ENCODE peak calls at places on chromosomes 5 and 9, in eight cellular contexts. One of them, this sample, is unnamed.

GRCh38 chr9:8351431-8351830 is 551.9 kb upstream of the DMAC1 start:
- DNase-seq in IMR-90: no peak
- DNase-seq in H9: no peak
- DNase-seq in HepG2: no peak
- DNase-seq in AG04449: no peak
- DNase-seq in CD8-positive, alpha-beta T cell: no peak
- DNase-seq in HFF-Myc: no peak
- DNase-seq in bronchial epithelial cell: no peak
- DNase-seq in this sample: no peak

GRCh38 chr5:176737001-176737745 is 73.2 kb upstream of the UNC5A start:
- DNase-seq in HepG2: no peak
- DNase-seq in CD8-positive, alpha-beta T cell: no peak
- DNase-seq in bronchial epithelial cell: no peak
- DNase-seq in IMR-90: no peak
- DNase-seq in H9: peak
- DNase-seq in HFF-Myc: no peak
- DNase-seq in AG04449: no peak
- DNase-seq in this sample: no peak

GRCh38 chr5:56951131-56951945 is 585 bp downstream of the MIER3 start:
- DNase-seq in bronchial epithelial cell: no peak
- DNase-seq in H9: peak
- DNase-seq in HepG2: no peak
- DNase-seq in CD8-positive, alpha-beta T cell: peak
- DNase-seq in AG04449: no peak
- DNase-seq in HFF-Myc: no peak
- DNase-seq in IMR-90: no peak
- DNase-seq in this sample: peak

GRCh38 chr9:1939926-1940368 is 75.2 kb upstream of the SMARCA2 start:
- DNase-seq in HepG2: peak
- DNase-seq in bronchial epithelial cell: peak
- DNase-seq in CD8-positive, alpha-beta T cell: peak
- DNase-seq in AG04449: no peak
- DNase-seq in H9: peak
- DNase-seq in HFF-Myc: no peak
- DNase-seq in IMR-90: peak
- DNase-seq in this sample: no peak

GRCh38 chr9:124281934-124282351 is 24.2 kb downstream of the NEK6 start:
- DNase-seq in HepG2: peak
- DNase-seq in bronchial epithelial cell: no peak
- DNase-seq in AG04449: no peak
- DNase-seq in IMR-90: no peak
- DNase-seq in HFF-Myc: no peak
- DNase-seq in H9: no peak
- DNase-seq in CD8-positive, alpha-beta T cell: no peak
- DNase-seq in this sample: no peak

GRCh38 chr5:140174014-140174413 is 974 bp upstream of the CYSTM1 start:
- DNase-seq in bronchial epithelial cell: no peak
- DNase-seq in IMR-90: no peak
- DNase-seq in AG04449: no peak
- DNase-seq in HFF-Myc: no peak
- DNase-seq in H9: no peak
- DNase-seq in CD8-positive, alpha-beta T cell: no peak
- DNase-seq in HepG2: no peak
- DNase-seq in this sample: no peak

GRCh38 chr9:93655621-93656425 is 79.4 kb downstream of the PHF2 start:
- DNase-seq in IMR-90: no peak
- DNase-seq in bronchial epithelial cell: no peak
- DNase-seq in HepG2: no peak
- DNase-seq in AG04449: no peak
- DNase-seq in HFF-Myc: no peak
- DNase-seq in CD8-positive, alpha-beta T cell: no peak
- DNase-seq in H9: no peak
- DNase-seq in this sample: no peak

GRCh38 chr5:112800901-112801300 is 60.2 kb upstream of the SRP19 start:
- DNase-seq in CD8-positive, alpha-beta T cell: no peak
- DNase-seq in AG04449: no peak
- DNase-seq in H9: no peak
- DNase-seq in IMR-90: no peak
- DNase-seq in HFF-Myc: no peak
- DNase-seq in bronchial epithelial cell: no peak
- DNase-seq in HepG2: no peak
- DNase-seq in this sample: no peak

GRCh38 chr9:137045294-137046093 is 483 bp downstream of the NPDC1 start:
- DNase-seq in IMR-90: peak
- DNase-seq in bronchial epithelial cell: no peak
- DNase-seq in CD8-positive, alpha-beta T cell: no peak
- DNase-seq in HFF-Myc: no peak
- DNase-seq in HepG2: no peak
- DNase-seq in H9: peak
- DNase-seq in AG04449: no peak
- DNase-seq in this sample: no peak

GRCh38 chr9:124420991-124421543 is 5.8 kb upstream of the PSMB7 start:
- DNase-seq in IMR-90: peak
- DNase-seq in HFF-Myc: no peak
- DNase-seq in HepG2: no peak
- DNase-seq in AG04449: no peak
- DNase-seq in CD8-positive, alpha-beta T cell: no peak
- DNase-seq in H9: no peak
- DNase-seq in bronchial epithelial cell: no peak
- DNase-seq in this sample: no peak

GRCh38 chr5:78008356-78008967 is 232.3 kb upstream of the TBCA start:
- DNase-seq in bronchial epithelial cell: peak
- DNase-seq in HFF-Myc: peak
- DNase-seq in AG04449: no peak
- DNase-seq in H9: no peak
- DNase-seq in HepG2: peak
- DNase-seq in IMR-90: peak
- DNase-seq in CD8-positive, alpha-beta T cell: no peak
- DNase-seq in this sample: no peak

GRCh38 chr5:173746050-173746449 is 129.6 kb upstream of the BOD1 start:
- DNase-seq in bronchial epithelial cell: peak
- DNase-seq in HFF-Myc: no peak
- DNase-seq in HepG2: peak
- DNase-seq in CD8-positive, alpha-beta T cell: no peak
- DNase-seq in AG04449: no peak
- DNase-seq in IMR-90: peak
- DNase-seq in H9: peak
- DNase-seq in this sample: no peak

GRCh38 chr9:91933556-91934352 is 16.3 kb downstream of the ROR2 start:
- DNase-seq in IMR-90: peak
- DNase-seq in bronchial epithelial cell: no peak
- DNase-seq in CD8-positive, alpha-beta T cell: no peak
- DNase-seq in AG04449: no peak
- DNase-seq in HFF-Myc: no peak
- DNase-seq in HepG2: no peak
- DNase-seq in H9: no peak
- DNase-seq in this sample: no peak

GRCh38 chr9:129063061-129063460 is 17.9 kb upstream of the DOLPP1 start:
- DNase-seq in H9: no peak
- DNase-seq in HFF-Myc: no peak
- DNase-seq in IMR-90: no peak
- DNase-seq in CD8-positive, alpha-beta T cell: no peak
- DNase-seq in bronchial epithelial cell: no peak
- DNase-seq in HepG2: no peak
- DNase-seq in AG04449: no peak
- DNase-seq in this sample: no peak

GRCh38 chr9:130943226-130943625 is 4.2 kb upstream of the FIBCD1 start:
- DNase-seq in bronchial epithelial cell: no peak
- DNase-seq in CD8-positive, alpha-beta T cell: no peak
- DNase-seq in H9: no peak
- DNase-seq in HFF-Myc: no peak
- DNase-seq in IMR-90: no peak
- DNase-seq in HepG2: no peak
- DNase-seq in AG04449: no peak
- DNase-seq in this sample: no peak

GRCh38 chr5:56580864-56581263 is 234.5 kb upstream of the MAP3K1 start:
- DNase-seq in H9: no peak
- DNase-seq in HFF-Myc: no peak
- DNase-seq in IMR-90: no peak
- DNase-seq in CD8-positive, alpha-beta T cell: no peak
- DNase-seq in AG04449: no peak
- DNase-seq in bronchial epithelial cell: no peak
- DNase-seq in HepG2: no peak
- DNase-seq in this sample: no peak

GRCh38 chr5:56620903-56621680 is 194.3 kb upstream of the MAP3K1 start:
- DNase-seq in bronchial epithelial cell: no peak
- DNase-seq in HFF-Myc: no peak
- DNase-seq in HepG2: no peak
- DNase-seq in AG04449: no peak
- DNase-seq in H9: no peak
- DNase-seq in CD8-positive, alpha-beta T cell: no peak
- DNase-seq in IMR-90: peak
- DNase-seq in this sample: no peak

GRCh38 chr9:108001219-108001618 is 511.6 kb upstream of the KLF4 start:
- DNase-seq in CD8-positive, alpha-beta T cell: no peak
- DNase-seq in bronchial epithelial cell: no peak
- DNase-seq in HepG2: no peak
- DNase-seq in H9: no peak
- DNase-seq in HFF-Myc: no peak
- DNase-seq in IMR-90: no peak
- DNase-seq in AG04449: no peak
- DNase-seq in this sample: no peak

GRCh38 chr5:27234916-27235315 is 196.5 kb upstream of the CDH9 start:
- DNase-seq in AG04449: no peak
- DNase-seq in CD8-positive, alpha-beta T cell: no peak
- DNase-seq in IMR-90: no peak
- DNase-seq in bronchial epithelial cell: no peak
- DNase-seq in HFF-Myc: no peak
- DNase-seq in HepG2: no peak
- DNase-seq in H9: no peak
- DNase-seq in this sample: no peak

GRCh38 chr5:179257190-179257741 is 88.0 kb downstream of the ADAMTS2 start:
- DNase-seq in AG04449: no peak
- DNase-seq in CD8-positive, alpha-beta T cell: no peak
- DNase-seq in bronchial epithelial cell: no peak
- DNase-seq in HepG2: no peak
- DNase-seq in HFF-Myc: no peak
- DNase-seq in IMR-90: no peak
- DNase-seq in H9: peak
- DNase-seq in this sample: no peak

GRCh38 chr9:7011395-7012067 is 253.8 kb downstream of the KDM4C start:
- DNase-seq in HFF-Myc: no peak
- DNase-seq in AG04449: no peak
- DNase-seq in CD8-positive, alpha-beta T cell: no peak
- DNase-seq in H9: no peak
- DNase-seq in HepG2: no peak
- DNase-seq in bronchial epithelial cell: no peak
- DNase-seq in IMR-90: no peak
- DNase-seq in this sample: no peak

GRCh38 chr5:71011194-71011792 is 13.8 kb downstream of the NAIP start:
- DNase-seq in HFF-Myc: no peak
- DNase-seq in CD8-positive, alpha-beta T cell: no peak
- DNase-seq in HepG2: peak
- DNase-seq in AG04449: no peak
- DNase-seq in IMR-90: no peak
- DNase-seq in bronchial epithelial cell: no peak
- DNase-seq in H9: no peak
- DNase-seq in this sample: no peak

GRCh38 chr5:179568731-179569130 is 18.4 kb downstream of the RUFY1 start:
- DNase-seq in bronchial epithelial cell: no peak
- DNase-seq in HFF-Myc: no peak
- DNase-seq in HepG2: no peak
- DNase-seq in CD8-positive, alpha-beta T cell: no peak
- DNase-seq in H9: no peak
- DNase-seq in IMR-90: peak
- DNase-seq in AG04449: no peak
- DNase-seq in this sample: no peak

GRCh38 chr5:5199460-5199859 is 59.3 kb downstream of the ADAMTS16 start:
- DNase-seq in HepG2: no peak
- DNase-seq in bronchial epithelial cell: no peak
- DNase-seq in HFF-Myc: no peak
- DNase-seq in CD8-positive, alpha-beta T cell: no peak
- DNase-seq in IMR-90: no peak
- DNase-seq in H9: no peak
- DNase-seq in AG04449: no peak
- DNase-seq in this sample: no peak

GRCh38 chr9:121914604-121915303 is 178.4 kb downstream of the TTLL11 start:
- DNase-seq in HepG2: no peak
- DNase-seq in bronchial epithelial cell: peak
- DNase-seq in AG04449: no peak
- DNase-seq in H9: no peak
- DNase-seq in IMR-90: no peak
- DNase-seq in CD8-positive, alpha-beta T cell: no peak
- DNase-seq in HFF-Myc: no peak
- DNase-seq in this sample: no peak
- TF ChIP-seq CTCF in HepG2: no peak
- TF ChIP-seq CTCF in bronchial epithelial cell: no peak
- TF ChIP-seq CTCF in AG04449: no peak
- TF ChIP-seq CTCF in H9: no peak
- TF ChIP-seq CTCF in IMR-90: no peak
- TF ChIP-seq CTCF in CD8-positive, alpha-beta T cell: no peak
- TF ChIP-seq CTCF in HFF-Myc: no peak
- TF ChIP-seq CTCF in this sample: no peak

GRCh38 chr9:407255-407654 is 192.6 kb downstream of the DOCK8 start:
- DNase-seq in H9: no peak
- DNase-seq in bronchial epithelial cell: peak
- DNase-seq in HFF-Myc: no peak
- DNase-seq in HepG2: no peak
- DNase-seq in AG04449: no peak
- DNase-seq in CD8-positive, alpha-beta T cell: no peak
- DNase-seq in IMR-90: no peak
- DNase-seq in this sample: no peak
- TF ChIP-seq CTCF in H9: peak
- TF ChIP-seq CTCF in bronchial epithelial cell: peak
- TF ChIP-seq CTCF in HFF-Myc: no peak
- TF ChIP-seq CTCF in HepG2: no peak
- TF ChIP-seq CTCF in AG04449: no peak
- TF ChIP-seq CTCF in CD8-positive, alpha-beta T cell: no peak
- TF ChIP-seq CTCF in IMR-90: no peak
- TF ChIP-seq CTCF in this sample: no peak

DNA sequence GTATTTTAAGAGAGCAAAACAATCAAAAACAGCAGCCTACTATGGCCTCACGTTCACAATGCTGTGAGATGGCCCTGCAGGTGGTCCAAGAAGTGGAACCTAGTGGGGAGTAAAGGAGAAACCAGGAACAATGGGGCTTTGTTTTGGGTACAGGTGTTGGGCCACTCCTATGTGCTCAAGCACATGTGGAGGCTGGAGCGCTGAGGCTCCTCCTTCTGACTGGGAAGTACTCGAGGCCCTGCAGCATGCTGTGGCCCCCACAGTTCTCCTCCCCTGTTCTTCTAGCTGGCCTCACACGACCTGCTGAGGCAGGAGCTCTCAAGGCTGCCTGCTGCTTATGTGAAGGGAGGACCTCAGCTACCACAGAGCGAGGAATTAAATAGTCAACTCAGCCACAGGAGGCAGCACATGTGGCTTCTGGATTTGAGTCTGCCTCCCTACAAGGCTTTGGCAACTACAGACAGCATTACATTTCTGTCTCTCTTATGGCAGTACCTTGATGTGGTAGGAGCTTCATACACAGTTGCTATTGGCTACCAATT is 482.3 kb downstream of the SPOCK1 start:
- DNase-seq in AG04449: no peak
- DNase-seq in HepG2: no peak
- DNase-seq in IMR-90: no peak
- DNase-seq in bronchial epithelial cell: no peak
- DNase-seq in H9: peak
- DNase-seq in CD8-positive, alpha-beta T cell: no peak
- DNase-seq in HFF-Myc: no peak
- DNase-seq in this sample: no peak
- TF ChIP-seq CTCF in AG04449: no peak
- TF ChIP-seq CTCF in HepG2: no peak
- TF ChIP-seq CTCF in IMR-90: no peak
- TF ChIP-seq CTCF in bronchial epithelial cell: no peak
- TF ChIP-seq CTCF in H9: peak
- TF ChIP-seq CTCF in CD8-positive, alpha-beta T cell: no peak
- TF ChIP-seq CTCF in HFF-Myc: no peak
- TF ChIP-seq CTCF in this sample: peak

GRCh38 chr5:61084658-61085057 is 77.6 kb downstream of the SMIM15 start:
- DNase-seq in AG04449: no peak
- DNase-seq in HFF-Myc: no peak
- DNase-seq in IMR-90: no peak
- DNase-seq in HepG2: no peak
- DNase-seq in H9: no peak
- DNase-seq in bronchial epithelial cell: no peak
- DNase-seq in CD8-positive, alpha-beta T cell: no peak
- DNase-seq in this sample: no peak
- TF ChIP-seq CTCF in AG04449: no peak
- TF ChIP-seq CTCF in HFF-Myc: no peak
- TF ChIP-seq CTCF in IMR-90: no peak
- TF ChIP-seq CTCF in HepG2: no peak
- TF ChIP-seq CTCF in H9: no peak
- TF ChIP-seq CTCF in bronchial epithelial cell: no peak
- TF ChIP-seq CTCF in CD8-positive, alpha-beta T cell: no peak
- TF ChIP-seq CTCF in this sample: no peak